ENCODE peak calls at places on chromosomes 16 and 17, in six cellular contexts. One of them, this sample, is unnamed.

GRCh38 chr17:10352866-10353265 is 19.9 kb downstream of the MYH13 start:
- DNase-seq in cardiac fibroblast: no peak
- DNase-seq in myocyte: no peak
- DNase-seq in heart left ventricle: no peak
- DNase-seq in HT1080: peak
- DNase-seq in A549: no peak
- DNase-seq in this sample: no peak

GRCh38 chr16:58462499-58462996 is 37.4 kb upstream of the NDRG4 start:
- DNase-seq in cardiac fibroblast: no peak
- DNase-seq in myocyte: no peak
- DNase-seq in heart left ventricle: no peak
- DNase-seq in HT1080: no peak
- DNase-seq in A549: no peak
- DNase-seq in this sample: no peak

GRCh38 chr17:58960068-58960467 is 146.6 kb downstream of the TRIM37 start:
- DNase-seq in cardiac fibroblast: peak
- DNase-seq in myocyte: peak
- DNase-seq in heart left ventricle: no peak
- DNase-seq in HT1080: peak
- DNase-seq in A549: peak
- DNase-seq in this sample: peak

GRCh38 chr17:78997231-78997741 is 12.3 kb downstream of the CANT1 start:
- DNase-seq in cardiac fibroblast: no peak
- DNase-seq in myocyte: peak
- DNase-seq in heart left ventricle: no peak
- DNase-seq in HT1080: no peak
- DNase-seq in A549: no peak
- DNase-seq in this sample: no peak

GRCh38 chr16:21036471-21036870 is 114.2 kb downstream of the DNAH3 start:
- DNase-seq in cardiac fibroblast: no peak
- DNase-seq in myocyte: no peak
- DNase-seq in heart left ventricle: no peak
- DNase-seq in HT1080: no peak
- DNase-seq in A549: no peak
- DNase-seq in this sample: no peak

GRCh38 chr17:74528491-74529199 is 2.6 kb downstream of the CD300LB start:
- DNase-seq in cardiac fibroblast: no peak
- DNase-seq in myocyte: no peak
- DNase-seq in heart left ventricle: no peak
- DNase-seq in HT1080: no peak
- DNase-seq in A549: no peak
- DNase-seq in this sample: peak

GRCh38 chr16:62872339-62872738 is 836.1 kb upstream of the CDH8 start:
- DNase-seq in cardiac fibroblast: no peak
- DNase-seq in myocyte: no peak
- DNase-seq in heart left ventricle: no peak
- DNase-seq in HT1080: no peak
- DNase-seq in A549: no peak
- DNase-seq in this sample: no peak

GRCh38 chr17:1753767-1754429 is 8.0 kb upstream of the SERPINF1 start:
- DNase-seq in cardiac fibroblast: no peak
- DNase-seq in myocyte: no peak
- DNase-seq in heart left ventricle: no peak
- DNase-seq in HT1080: no peak
- DNase-seq in A549: peak
- DNase-seq in this sample: no peak

GRCh38 chr17:48577946-48578615 is at the start of gene HOXB4:
- DNase-seq in cardiac fibroblast: peak
- DNase-seq in myocyte: peak
- DNase-seq in heart left ventricle: peak
- DNase-seq in HT1080: peak
- DNase-seq in A549: no peak
- DNase-seq in this sample: peak

GRCh38 chr17:15157051-15157450 is 108.1 kb downstream of the PMP22 start:
- DNase-seq in cardiac fibroblast: peak
- DNase-seq in myocyte: no peak
- DNase-seq in heart left ventricle: no peak
- DNase-seq in HT1080: peak
- DNase-seq in A549: no peak
- DNase-seq in this sample: no peak

GRCh38 chr17:10737168-10737622 is 7.4 kb upstream of the TMEM220 start:
- DNase-seq in cardiac fibroblast: peak
- DNase-seq in myocyte: peak
- DNase-seq in heart left ventricle: peak
- DNase-seq in HT1080: peak
- DNase-seq in A549: peak
- DNase-seq in this sample: peak

GRCh38 chr17:72538921-72539352 is 418.1 kb downstream of the SOX9 start:
- DNase-seq in cardiac fibroblast: no peak
- DNase-seq in myocyte: no peak
- DNase-seq in heart left ventricle: no peak
- DNase-seq in HT1080: no peak
- DNase-seq in A549: no peak
- DNase-seq in this sample: no peak

GRCh38 chr17:73437826-73438225 is 126.0 kb upstream of the CDC42EP4 start:
- DNase-seq in cardiac fibroblast: no peak
- DNase-seq in myocyte: no peak
- DNase-seq in heart left ventricle: no peak
- DNase-seq in HT1080: no peak
- DNase-seq in A549: no peak
- DNase-seq in this sample: no peak

GRCh38 chr17:76265624-76266243 is 586 bp downstream of the UBALD2 start:
- DNase-seq in cardiac fibroblast: peak
- DNase-seq in myocyte: peak
- DNase-seq in heart left ventricle: peak
- DNase-seq in HT1080: no peak
- DNase-seq in A549: peak
- DNase-seq in this sample: no peak

GRCh38 chr17:54754560-54754959 is 146.1 kb upstream of the TOM1L1 start:
- DNase-seq in cardiac fibroblast: no peak
- DNase-seq in myocyte: no peak
- DNase-seq in heart left ventricle: no peak
- DNase-seq in HT1080: peak
- DNase-seq in A549: peak
- DNase-seq in this sample: no peak

GRCh38 chr16:58021661-58022551 is 3.6 kb upstream of the MMP15 start:
- DNase-seq in cardiac fibroblast: peak
- DNase-seq in myocyte: peak
- DNase-seq in heart left ventricle: no peak
- DNase-seq in HT1080: peak
- DNase-seq in A549: no peak
- DNase-seq in this sample: no peak

GRCh38 chr17:15348030-15348429 is 6.6 kb upstream of the TEKT3 start:
- DNase-seq in cardiac fibroblast: peak
- DNase-seq in myocyte: peak
- DNase-seq in heart left ventricle: no peak
- DNase-seq in HT1080: no peak
- DNase-seq in A549: peak
- DNase-seq in this sample: no peak

GRCh38 chr16:13298676-13299075 is 397.3 kb downstream of the SHISA9 start:
- DNase-seq in cardiac fibroblast: no peak
- DNase-seq in myocyte: peak
- DNase-seq in heart left ventricle: no peak
- DNase-seq in HT1080: peak
- DNase-seq in A549: no peak
- DNase-seq in this sample: no peak

GRCh38 chr16:30775381-30776099 is 11.5 kb downstream of the ZNF629 start:
- DNase-seq in cardiac fibroblast: peak
- DNase-seq in myocyte: peak
- DNase-seq in heart left ventricle: peak
- DNase-seq in HT1080: peak
- DNase-seq in A549: peak
- DNase-seq in this sample: peak

GRCh38 chr17:8744086-8744781 is 402 bp downstream of the CCDC42 start:
- DNase-seq in cardiac fibroblast: no peak
- DNase-seq in myocyte: no peak
- DNase-seq in heart left ventricle: no peak
- DNase-seq in HT1080: no peak
- DNase-seq in A549: no peak
- DNase-seq in this sample: no peak

This sample was measured in globus pallidus.